ENCODE peak calls at places on chromosome 1, in four cellular contexts. H is A549; E is suprapubic skin; K is stimulated activated naive CD8-positive, alpha-beta T cell treated with anti-CD3 and anti-CD28 coated beads, Interleukin-15, Interleukin-2, amounts not matched to agents 100 U/mL and 50 U/mL, for 24 hours. U is an unnamed sample.

GRCh38 chr1:72636636-72637035 is 354.3 kb upstream of the NEGR1 start:
- DNase-seq in H (no peak), K (no peak), E (no peak), U (no peak)

GRCh38 chr1:31238986-31239613 is 587 bp downstream of the NKAIN1 start:
- DNase-seq in K (no peak), E (no peak), H (peak), U (no peak)

GRCh38 chr1:228938248-228938891 is 203.1 kb downstream of the RHOU start:
- DNase-seq in E (no peak), K (no peak), H (no peak), U (peak)

GRCh38 chr1:117754061-117754969 is 148.5 kb downstream of the TENT5C start:
- DNase-seq in H (peak), K (peak), E (no peak), U (no peak)

GRCh38 chr1:229631148-229631547 is 5.1 kb downstream of the URB2 start:
- DNase-seq in E (no peak), H (no peak), K (no peak), U (no peak)

GRCh38 chr1:61496501-61496900 is 228.4 kb downstream of the TM2D1 start:
- DNase-seq in H (peak), E (no peak), K (no peak), U (no peak)

GRCh38 chr1:81391100-81391828 is 409.5 kb upstream of the ADGRL2 start:
- DNase-seq in K (no peak), H (no peak), E (no peak), U (no peak)

GRCh38 chr1:234205966-234206365 is 167.3 kb upstream of the COA6 start:
- DNase-seq in H (no peak), E (no peak), K (no peak), U (no peak)

GRCh38 chr1:50427086-50427817 is 4.0 kb upstream of the DMRTA2 start:
- DNase-seq in E (no peak), K (peak), H (no peak), U (no peak)

GRCh38 chr1:211788626-211789025 is 41.9 kb downstream of the LPGAT1 start:
- DNase-seq in H (no peak), K (no peak), E (no peak), U (no peak)

GRCh38 chr1:243325305-243325890 is 69.6 kb downstream of the SDCCAG8 start:
- DNase-seq in K (no peak), E (no peak), H (peak), U (no peak)

GRCh38 chr1:12087797-12088314 is 24.8 kb downstream of the TNFRSF8 start:
- DNase-seq in K (peak), E (no peak), H (no peak), U (no peak)

GRCh38 chr1:41387667-41388091 is 26.4 kb downstream of the FOXO6 start:
- DNase-seq in E (peak), K (no peak), H (no peak), U (peak)

GRCh38 chr1:1137256-1138045 is 21.6 kb upstream of the C1orf159 start:
- DNase-seq in K (peak), H (no peak), E (no peak), U (no peak)

GRCh38 chr1:94966033-94966432 is 39.1 kb upstream of the CNN3 start:
- DNase-seq in E (no peak), H (no peak), K (no peak), U (no peak)

GRCh38 chr1:203217139-203217621 is 12.3 kb downstream of the CHIT1 start:
- DNase-seq in K (no peak), E (no peak), H (no peak), U (no peak)

GRCh38 chr1:161226320-161226711 is 456 bp downstream of the TOMM40L start:
- DNase-seq in E (no peak), K (no peak), H (no peak), U (no peak)

GRCh38 chr1:115890618-115891017 is 49.7 kb upstream of the NHLH2 start:
- DNase-seq in H (no peak), K (no peak), E (no peak), U (no peak)

GRCh38 chr1:152141971-152142584 is 16.9 kb downstream of the RPTN start:
- DNase-seq in K (peak), E (peak), H (peak), U (no peak)

GRCh38 chr1:228340686-228341449 is 65.8 kb downstream of the TRIM11 start:
- DNase-seq in H (no peak), E (peak), K (no peak), U (peak)

GRCh38 chr1:60133848-60134247 is 60.3 kb upstream of the C1orf87 start:
- DNase-seq in H (no peak), E (no peak), K (no peak), U (no peak)

GRCh38 chr1:192713921-192714320 is 78.0 kb downstream of the RGS13 start:
- DNase-seq in E (no peak), K (no peak), H (no peak), U (no peak)

GRCh38 chr1:52658795-52659194 is 25.8 kb downstream of the SHISAL2A start:
- DNase-seq in E (no peak), H (no peak), K (peak), U (no peak)

GRCh38 chr1:110746644-110747259 is 72.0 kb upstream of the KCNA3 start:
- DNase-seq in E (no peak), K (peak), H (peak), U (no peak)

GRCh38 chr1:211114446-211114845 is 19.5 kb downstream of the KCNH1 start:
- DNase-seq in H (no peak), K (no peak), E (no peak), U (no peak)

GRCh38 chr1:82806133-82806532 is 1005.4 kb downstream of the ADGRL2 start:
- DNase-seq in E (no peak), H (no peak), K (no peak), U (no peak)

GRCh38 chr1:175463856-175464255 is 271.3 kb upstream of the KIAA0040 start:
- DNase-seq in H (no peak), K (no peak), E (no peak), U (no peak)

GRCh38 chr1:186283374-186283773 is 91.7 kb downstream of the TPR start:
- DNase-seq in E (no peak), K (no peak), H (no peak), U (no peak)

GRCh38 chr1:153617677-153618076 is 1.6 kb upstream of the S100A14 start:
- DNase-seq in K (peak), E (peak), H (no peak), U (peak)

GRCh38 chr1:116916002-116916401 is 6.3 kb downstream of the PTGFRN start:
- DNase-seq in E (no peak), H (no peak), K (no peak), U (no peak)

GRCh38 chr1:83029916-83030315 is 969.0 kb downstream of the TTLL7 start:
- DNase-seq in K (no peak), E (no peak), H (no peak), U (no peak)

GRCh38 chr1:209866201-209866600 is 38.4 kb downstream of the UTP25 start:
- DNase-seq in H (no peak), E (no peak), K (no peak), U (no peak)

GRCh38 chr1:31583995-31584868 is 7.9 kb downstream of the TINAGL1 start:
- DNase-seq in K (no peak), E (no peak), H (no peak), U (peak)